ENCODE peak calls at places on chromosomes 16 and 17, in seven cellular contexts. I is MM.1S; U is CD8-positive, alpha-beta T cell; Y is ascending aorta; N is A549; C is cardiac muscle cell; A is K562. M is an unnamed sample.

GRCh38 chr16:66366433-66367299 is at the start of gene CDH5:
- DNase-seq in I (no peak), U (no peak), Y (peak; percentile 75), N (no peak), C (no peak), A (no peak), M (no peak)

GRCh38 chr17:13281626-13282025 is 263.8 kb upstream of the ELAC2 start:
- DNase-seq in I (no peak), U (no peak), Y (no peak), N (no peak), C (no peak), A (no peak), M (no peak)

GRCh38 chr17:1484060-1484535 is 8.4 kb downstream of the MYO1C start:
- DNase-seq in I (no peak), U (no peak), Y (no peak), N (no peak), C (no peak), A (no peak), M (no peak)

GRCh38 chr17:59155439-59156177 is at the start of gene PRR11:
- DNase-seq in I (peak; percentile 99), U (peak; percentile 97), Y (peak; percentile 98), N (no peak), C (peak; percentile 99), A (peak; percentile 97), M (peak; percentile 94)

GRCh38 chr16:53504665-53505064 is 1.7 kb upstream of the AKTIP start:
- DNase-seq in I (no peak), U (peak; percentile 59), Y (no peak), N (no peak), C (no peak), A (no peak), M (no peak)

GRCh38 chr16:70552675-70553074 is 29.1 kb downstream of the SF3B3 start:
- DNase-seq in I (no peak), U (no peak), Y (no peak), N (no peak), C (no peak), A (no peak), M (no peak)

GRCh38 chr17:73096866-73097265 is 4.4 kb upstream of the SLC39A11 start:
- DNase-seq in I (no peak), U (no peak), Y (peak; percentile 78), N (no peak), C (no peak), A (no peak), M (peak; percentile 47)

GRCh38 chr16:48050871-48051270 is 104.9 kb downstream of the ABCC12 start:
- DNase-seq in I (no peak), U (no peak), Y (no peak), N (no peak), C (no peak), A (no peak), M (no peak)

GRCh38 chr17:29066053-29066452 is 23.1 kb downstream of the PIPOX start:
- DNase-seq in I (no peak), U (no peak), Y (no peak), N (no peak), C (no peak), A (no peak), M (no peak)

GRCh38 chr16:474420-475122 is 49.1 kb downstream of the RAB11FIP3 start:
- DNase-seq in I (no peak), U (no peak), Y (no peak), N (no peak), C (no peak), A (no peak), M (no peak)

GRCh38 chr17:17321356-17322025 is 18.3 kb downstream of the NT5M start:
- DNase-seq in I (no peak), U (no peak), Y (no peak), N (no peak), C (no peak), A (no peak), M (no peak)

GRCh38 chr16:58346831-58347371 is 45.4 kb upstream of the GINS3 start:
- DNase-seq in I (no peak), U (no peak), Y (no peak), N (no peak), C (peak; percentile 27), A (no peak), M (no peak)

GRCh38 chr16:73214825-73215481 is 167.0 kb upstream of the ZFHX3 start:
- DNase-seq in I (no peak), U (no peak), Y (peak; percentile 75), N (no peak), C (no peak), A (no peak), M (no peak)

GRCh38 chr16:87584271-87584670 is 18.0 kb upstream of the JPH3 start:
- DNase-seq in I (no peak), U (no peak), Y (no peak), N (no peak), C (no peak), A (no peak), M (no peak)

GRCh38 chr17:65049085-65049756 is 7.3 kb downstream of the GNA13 start:
- DNase-seq in I (peak; percentile 58), U (no peak), Y (no peak), N (no peak), C (no peak), A (no peak), M (no peak)

GRCh38 chr17:50027639-50028206 is 28.2 kb upstream of the ITGA3 start:
- DNase-seq in I (no peak), U (no peak), Y (peak; percentile 96), N (peak; percentile 98), C (no peak), A (peak; percentile 5), M (peak; percentile 74)

GRCh38 chr17:973053-973452 is 6.5 kb downstream of the NXN start:
- DNase-seq in I (no peak), U (no peak), Y (no peak), N (no peak), C (no peak), A (no peak), M (no peak)

GRCh38 chr16:19859166-19859565 is 25.5 kb downstream of the GPRC5B start:
- DNase-seq in I (no peak), U (no peak), Y (no peak), N (no peak), C (no peak), A (no peak), M (no peak)

DNA sequence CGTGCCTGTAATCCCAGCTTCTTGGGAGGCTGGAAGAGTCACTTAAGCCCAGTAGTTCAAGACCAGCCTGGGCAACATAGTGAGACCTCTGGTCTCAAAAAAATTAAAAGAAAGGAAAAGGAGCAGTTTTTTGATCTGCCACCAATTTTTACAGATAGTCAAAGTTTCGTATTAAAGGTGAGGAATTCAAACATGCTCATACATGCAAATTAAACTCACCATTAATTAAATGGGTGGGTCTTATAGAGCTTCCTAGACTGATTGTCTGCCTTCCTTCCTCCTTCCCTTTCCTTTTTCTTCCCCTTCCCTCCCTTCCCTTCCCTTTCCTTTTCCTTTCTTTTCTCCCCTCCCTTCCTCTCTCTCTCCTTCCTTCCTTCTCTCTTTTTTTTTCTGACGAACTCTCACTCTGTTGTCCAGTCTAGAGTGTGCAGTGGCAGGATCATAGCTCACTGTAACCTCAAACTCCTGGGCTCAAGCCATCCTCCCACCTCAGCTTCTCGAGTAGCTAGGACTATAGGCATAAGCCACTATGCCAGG is 36.4 kb upstream of the VPS4A start:
- DNase-seq in I (no peak), U (no peak), Y (no peak), N (no peak), C (no peak), A (no peak), M (no peak)
- H3K27ac ChIP-seq in I (no peak overlapping the region), U (no peak overlapping the region), Y (no peak overlapping the region), N (no peak overlapping the region), C (no peak overlapping the region), A (no peak overlapping the region), M (peak overlapping the region; percentile 48)

GRCh38 chr16:2472885-2473284 is 1.8 kb downstream of the NTN3 start:
- DNase-seq in I (no peak), U (peak; percentile 10), Y (no peak), N (no peak), C (no peak), A (no peak), M (no peak)

GRCh38 chr16:2472488-2472864 is 1.4 kb downstream of the NTN3 start:
- DNase-seq in I (no peak), U (no peak), Y (no peak), N (no peak), C (no peak), A (no peak), M (no peak)

GRCh38 chr16:2474877-2475412 is at the start of gene TBC1D24:
- DNase-seq in I (peak; percentile 92), U (peak; percentile 70), Y (peak; percentile 89), N (peak; percentile 97), C (peak; percentile 93), A (peak; percentile 97), M (no peak)

GRCh38 chr16:2473999-2474876 is 689 bp upstream of the TBC1D24 start:
- DNase-seq in I (peak; percentile 60), U (peak; percentile 72), Y (no peak), N (peak; percentile 72), C (peak; percentile 74), A (peak; percentile 78), M (no peak)

GRCh38 chr16:2473425-2473926 is 1.5 kb upstream of the TBC1D24 start:
- DNase-seq in I (no peak), U (peak; percentile 21), Y (no peak), N (peak; percentile 31), C (no peak), A (peak; percentile 58), M (no peak)
- H3K4me3 ChIP-seq in I (no peak overlapping the region), U (peak overlapping the region; percentile 39), Y (peak overlapping the region; percentile 68), N (peak overlapping the region; percentile 98), C (peak overlapping the region; percentile 99), A (peak overlapping the region; percentile 76), M (peak overlapping the region; percentile 90)

GRCh38 chr16:81633147-81633619 is 145.9 kb upstream of the PLCG2 start:
- DNase-seq in I (no peak), U (no peak), Y (no peak), N (no peak), C (no peak), A (no peak), M (no peak)
- TF ChIP-seq CTCF in I (peak; percentile 33), U (peak; percentile 26), Y (no peak), N (no peak), C (no peak), A (peak; percentile 25), M (no peak)

GRCh38 chr17:61070649-61071048 is 329.0 kb upstream of the TBX2 start:
- DNase-seq in I (no peak), U (no peak), Y (no peak), N (no peak), C (no peak), A (no peak), M (no peak)

GRCh38 chr17:61063528-61063927 is 336.1 kb upstream of the TBX2 start:
- DNase-seq in I (no peak), U (no peak), Y (no peak), N (no peak), C (no peak), A (no peak), M (no peak)

GRCh38 chr17:61064087-61064951 is 335.3 kb upstream of the TBX2 start:
- DNase-seq in I (no peak), U (no peak), Y (no peak), N (no peak), C (no peak), A (no peak), M (no peak)

DNA sequence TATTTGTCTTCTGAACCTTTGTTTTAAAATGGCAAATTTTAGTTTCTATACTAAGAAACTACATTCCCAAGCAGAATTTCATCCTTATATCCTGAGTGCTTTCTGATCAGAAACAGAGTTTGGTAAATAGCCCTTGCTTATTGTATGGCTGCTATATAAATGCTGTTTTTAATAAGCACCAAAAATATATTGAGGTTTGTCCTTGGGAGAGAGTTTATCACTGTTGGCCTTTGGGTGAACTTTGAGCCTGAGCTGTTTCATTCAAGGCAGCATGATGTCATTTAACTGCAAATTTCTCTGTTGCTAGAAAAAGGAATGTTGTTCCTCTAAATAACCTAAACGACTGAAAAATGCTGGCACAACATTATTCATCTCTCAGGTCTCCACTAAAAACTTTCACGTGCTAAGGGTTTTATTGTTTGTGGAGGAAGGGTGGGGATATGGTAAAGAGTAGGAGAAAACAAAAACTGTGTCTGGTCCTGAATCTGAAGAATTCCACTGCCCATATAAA is 334.3 kb upstream of the TBX2 start:
- DNase-seq in I (peak; percentile 53), U (no peak), Y (no peak), N (peak; percentile 10), C (peak; percentile 8), A (no peak), M (no peak)
- H3K27ac ChIP-seq in I (no peak overlapping the region), U (no peak overlapping the region), Y (no peak overlapping the region), N (no peak overlapping the region), C (peak overlapping the region; percentile 31), A (no peak overlapping the region), M (no peak overlapping the region)